ENCODE peak calls at places on chromosomes 11 and 22, in ten cellular contexts. H, P, F, X, Q, I, Z, M, E and S are unnamed samples.

GRCh38 chr11:45208135-45208534 is 61.7 kb downstream of the PRDM11 start:
- DNase-seq in I (no peak), P (no peak), X (no peak), Z (no peak), M (no peak), H (no peak), Q (no peak), E (no peak), F (no peak), S (no peak)

GRCh38 chr11:65646921-65647701 is 9.2 kb downstream of the SIPA1 start:
- DNase-seq in F (no peak), I (no peak), M (no peak), H (peak; percentile 57), E (peak; percentile 83), Z (peak; percentile 55), X (peak; percentile 67), Q (peak; percentile 39), P (peak; percentile 17), S (peak; percentile 69)

GRCh38 chr11:99687320-99687719 is 666.6 kb downstream of the CNTN5 start:
- DNase-seq in I (no peak), Z (no peak), M (no peak), E (no peak), Q (no peak), F (no peak), H (no peak), P (no peak), X (no peak), S (peak; percentile 15)

GRCh38 chr11:132715041-132715440 is 817.3 kb downstream of the OPCML start:
- DNase-seq in H (no peak), P (no peak), F (no peak), Z (no peak), I (no peak), M (no peak), E (no peak), Q (peak; percentile 56), X (no peak), S (peak; percentile 3)

GRCh38 chr22:29369460-29369859 is 18.9 kb downstream of the AP1B1 start:
- DNase-seq in H (peak; percentile 71), X (no peak), F (no peak), Z (no peak), E (peak; percentile 72), I (peak; percentile 60), Q (peak; percentile 87), M (no peak), P (peak; percentile 46), S (no peak)

GRCh38 chr22:27749597-27750225 is 51.8 kb downstream of the MN1 start:
- DNase-seq in I (no peak), M (no peak), X (no peak), Q (peak; percentile 61), F (no peak), H (peak; percentile 69), E (no peak), Z (no peak), P (no peak), S (peak; percentile 57)

GRCh38 chr11:4697583-4697982 is at the start of gene OR51E2:
- DNase-seq in I (no peak), F (no peak), P (no peak), Z (no peak), H (peak; percentile 39), X (no peak), Q (peak; percentile 28), E (no peak), M (no peak), S (peak; percentile 37)

GRCh38 chr22:29524440-29525191 is 28.9 kb downstream of the THOC5 start:
- DNase-seq in E (no peak), H (peak; percentile 59), M (no peak), Z (no peak), Q (peak; percentile 25), I (no peak), F (peak; percentile 5), X (peak; percentile 28), P (no peak), S (peak; percentile 34)

GRCh38 chr11:3684787-3685186 is 13.6 kb upstream of the CHRNA10 start:
- DNase-seq in M (no peak), Q (no peak), I (no peak), H (no peak), X (no peak), E (no peak), Z (no peak), P (no peak), F (no peak), S (no peak)

GRCh38 chr11:76962583-76963416 is 71.4 kb upstream of the B3GNT6 start:
- DNase-seq in X (no peak), H (no peak), E (no peak), P (no peak), F (peak; percentile 5), Z (peak; percentile 41), Q (no peak), I (no peak), M (no peak), S (no peak)

GRCh38 chr11:109347304-109347703 is 74.7 kb upstream of the C11orf87 start:
- DNase-seq in Z (no peak), E (no peak), X (no peak), H (no peak), Q (no peak), M (no peak), I (no peak), F (no peak), P (no peak), S (no peak)

GRCh38 chr22:27791494-27792241 is 9.9 kb downstream of the MN1 start:
- DNase-seq in E (no peak), H (no peak), Z (no peak), F (no peak), M (no peak), P (no peak), I (no peak), Q (no peak), X (no peak), S (peak; percentile 50)

GRCh38 chr11:46977038-46977818 is 40.7 kb downstream of the CSTPP1 start:
- DNase-seq in P (peak; percentile 44), Z (no peak), I (no peak), X (no peak), H (peak; percentile 72), Q (peak; percentile 17), M (no peak), F (no peak), E (no peak), S (no peak)

GRCh38 chr11:121464352-121464946 is 11.7 kb upstream of the SORL1-AS1 start:
- DNase-seq in X (peak; percentile 47), M (peak; percentile 60), F (peak; percentile 61), E (no peak), P (no peak), H (no peak), Z (peak; percentile 18), I (peak; percentile 57), Q (peak; percentile 97), S (peak; percentile 65)
- H3K4me1 ChIP-seq in X (peaks cover 39% of the 10 kb centered on the region), M (peaks cover 99% of the 10 kb centered on the region), F (peaks cover 99% of the 10 kb centered on the region), E (peaks cover 37% of the 10 kb centered on the region), P (peaks cover 14% of the 10 kb centered on the region), H (peaks cover 30% of the 10 kb centered on the region), Z (peaks cover 8% of the 10 kb centered on the region), I (peaks cover 8% of the 10 kb centered on the region), Q (peaks cover 19% of the 10 kb centered on the region), S (peaks cover 24% of the 10 kb centered on the region)

GRCh38 chr11:847876-848275 is 5.2 kb downstream of the TSPAN4 start:
- DNase-seq in F (no peak), Z (no peak), I (no peak), X (no peak), E (no peak), Q (no peak), P (no peak), M (no peak), H (no peak), S (no peak)

GRCh38 chr11:844693-845644 is 2.3 kb downstream of the TSPAN4 start:
- DNase-seq in Z (peak; percentile 83), X (peak; percentile 83), Q (peak; percentile 78), P (no peak), M (no peak), E (peak; percentile 94), F (peak; percentile 38), I (peak; percentile 91), H (peak; percentile 83), S (peak; percentile 92)

GRCh38 chr11:848380-848931 is 5.8 kb downstream of the TSPAN4 start:
- DNase-seq in I (peak; percentile 63), P (no peak), F (peak; percentile 64), E (peak; percentile 81), X (peak; percentile 72), Z (no peak), Q (no peak), M (peak; percentile 53), H (peak; percentile 74), S (peak; percentile 64)

GRCh38 chr11:845872-846271 is 3.2 kb downstream of the TSPAN4 start:
- DNase-seq in M (no peak), H (no peak), F (no peak), E (no peak), X (no peak), P (no peak), Q (no peak), I (no peak), Z (no peak), S (peak; percentile 69)

GRCh38 chr11:846496-847098 is 3.9 kb downstream of the TSPAN4 start:
- DNase-seq in H (no peak), Q (no peak), E (no peak), Z (no peak), I (no peak), F (no peak), X (no peak), M (no peak), P (no peak), S (peak; percentile 58)
- H3K4me3 ChIP-seq in H (no peak overlapping the region), Q (no peak overlapping the region), E (no peak overlapping the region), Z (no peak overlapping the region), I (no peak overlapping the region), F (no peak overlapping the region), X (no peak overlapping the region), M (no peak overlapping the region), P (no peak overlapping the region), S (peak overlapping the region; percentile 23)

GRCh38 chr11:120391854-120392253 is 55.6 kb downstream of the ARHGEF12 start:
- DNase-seq in Q (peak; percentile 31), M (no peak), H (no peak), I (no peak), F (no peak), P (no peak), X (no peak), E (no peak), Z (no peak), S (peak; percentile 49)
- H3K4me1 ChIP-seq in Q (peaks cover 3% of the 10 kb centered on the region), M (no peaks in the 10 kb centered on the region), H (peaks cover 18% of the 10 kb centered on the region), I (peaks cover 27% of the 10 kb centered on the region), F (no peaks in the 10 kb centered on the region), P (peaks cover 6% of the 10 kb centered on the region), X (peaks cover 36% of the 10 kb centered on the region), E (peaks cover 30% of the 10 kb centered on the region), Z (peaks cover 27% of the 10 kb centered on the region), S (peaks cover 23% of the 10 kb centered on the region)

GRCh38 chr11:74696488-74696887 is 34.7 kb downstream of the CHRDL2 start:
- DNase-seq in E (no peak), I (no peak), H (no peak), M (no peak), F (no peak), Q (no peak), X (no peak), P (no peak), Z (no peak), S (no peak)
- H3K4me3 ChIP-seq in E (peak overlapping the region; percentile 28), I (peak overlapping the region; percentile 29), H (no peak overlapping the region), M (no peak overlapping the region), F (no peak overlapping the region), Q (no peak overlapping the region), X (no peak overlapping the region), P (no peak overlapping the region), Z (no peak overlapping the region), S (peak overlapping the region; percentile 60)